ENCODE peak calls at places on chromosomes 4 and X, in nine cellular contexts. One of them, this sample, is unnamed.

GRCh38 chr4:95215991-95216605 is 332.7 kb downstream of the UNC5C start:
- ATAC-seq in CD8-positive, alpha-beta T cell: no peak
- ATAC-seq in GM23338: no peak
- ATAC-seq in sciatic nerve: peak
- ATAC-seq in activated T-cell treated with anti-CD3 and anti-CD28 coated beads, Interleukin-2, amount 50 U/mL, for 72 hours: no peak
- ATAC-seq in aorta: no peak
- ATAC-seq in stimulated activated memory B cell treated with anti-CD40 and anti-IgM and Interleukin-4, amounts not matched to agents 10 μg/mL and 1 μg/mL and 100 μg/mL, for 72 hours: no peak
- ATAC-seq in stimulated activated naive CD8-positive, alpha-beta T cell treated with anti-CD3 and anti-CD28 coated beads, Interleukin-15, Interleukin-2, amounts not matched to agents 100 U/mL and 50 U/mL, for 24 hours: no peak
- ATAC-seq in HCT116: no peak
- ATAC-seq in this sample: no peak

GRCh38 chr4:145805490-145805889 is 125.5 kb downstream of the C4orf51 start:
- ATAC-seq in CD8-positive, alpha-beta T cell: no peak
- ATAC-seq in GM23338: peak
- ATAC-seq in sciatic nerve: no peak
- ATAC-seq in activated T-cell treated with anti-CD3 and anti-CD28 coated beads, Interleukin-2, amount 50 U/mL, for 72 hours: no peak
- ATAC-seq in aorta: no peak
- ATAC-seq in stimulated activated memory B cell treated with anti-CD40 and anti-IgM and Interleukin-4, amounts not matched to agents 10 μg/mL and 1 μg/mL and 100 μg/mL, for 72 hours: no peak
- ATAC-seq in stimulated activated naive CD8-positive, alpha-beta T cell treated with anti-CD3 and anti-CD28 coated beads, Interleukin-15, Interleukin-2, amounts not matched to agents 100 U/mL and 50 U/mL, for 24 hours: no peak
- ATAC-seq in HCT116: no peak
- ATAC-seq in this sample: no peak

GRCh38 chrX:12657881-12658280 is 133.3 kb upstream of the PRPS2 start:
- ATAC-seq in CD8-positive, alpha-beta T cell: no peak
- ATAC-seq in GM23338: no peak
- ATAC-seq in sciatic nerve: no peak
- ATAC-seq in activated T-cell treated with anti-CD3 and anti-CD28 coated beads, Interleukin-2, amount 50 U/mL, for 72 hours: peak
- ATAC-seq in aorta: no peak
- ATAC-seq in stimulated activated memory B cell treated with anti-CD40 and anti-IgM and Interleukin-4, amounts not matched to agents 10 μg/mL and 1 μg/mL and 100 μg/mL, for 72 hours: peak
- ATAC-seq in stimulated activated naive CD8-positive, alpha-beta T cell treated with anti-CD3 and anti-CD28 coated beads, Interleukin-15, Interleukin-2, amounts not matched to agents 100 U/mL and 50 U/mL, for 24 hours: peak
- ATAC-seq in HCT116: no peak
- ATAC-seq in this sample: peak

GRCh38 chr4:94284889-94285288 is 57.7 kb downstream of the HPGDS start:
- ATAC-seq in CD8-positive, alpha-beta T cell: no peak
- ATAC-seq in GM23338: no peak
- ATAC-seq in sciatic nerve: no peak
- ATAC-seq in activated T-cell treated with anti-CD3 and anti-CD28 coated beads, Interleukin-2, amount 50 U/mL, for 72 hours: no peak
- ATAC-seq in aorta: no peak
- ATAC-seq in stimulated activated memory B cell treated with anti-CD40 and anti-IgM and Interleukin-4, amounts not matched to agents 10 μg/mL and 1 μg/mL and 100 μg/mL, for 72 hours: no peak
- ATAC-seq in stimulated activated naive CD8-positive, alpha-beta T cell treated with anti-CD3 and anti-CD28 coated beads, Interleukin-15, Interleukin-2, amounts not matched to agents 100 U/mL and 50 U/mL, for 24 hours: no peak
- ATAC-seq in HCT116: no peak
- ATAC-seq in this sample: peak

GRCh38 chr4:24236532-24236931 is 346.7 kb upstream of the PPARGC1A start:
- ATAC-seq in CD8-positive, alpha-beta T cell: no peak
- ATAC-seq in GM23338: no peak
- ATAC-seq in sciatic nerve: no peak
- ATAC-seq in activated T-cell treated with anti-CD3 and anti-CD28 coated beads, Interleukin-2, amount 50 U/mL, for 72 hours: no peak
- ATAC-seq in aorta: no peak
- ATAC-seq in stimulated activated memory B cell treated with anti-CD40 and anti-IgM and Interleukin-4, amounts not matched to agents 10 μg/mL and 1 μg/mL and 100 μg/mL, for 72 hours: no peak
- ATAC-seq in stimulated activated naive CD8-positive, alpha-beta T cell treated with anti-CD3 and anti-CD28 coated beads, Interleukin-15, Interleukin-2, amounts not matched to agents 100 U/mL and 50 U/mL, for 24 hours: no peak
- ATAC-seq in HCT116: no peak
- ATAC-seq in this sample: no peak

GRCh38 chr4:102552781-102553180 is 51.6 kb downstream of the NFKB1 start:
- ATAC-seq in CD8-positive, alpha-beta T cell: peak
- ATAC-seq in GM23338: no peak
- ATAC-seq in sciatic nerve: no peak
- ATAC-seq in activated T-cell treated with anti-CD3 and anti-CD28 coated beads, Interleukin-2, amount 50 U/mL, for 72 hours: no peak
- ATAC-seq in aorta: no peak
- ATAC-seq in stimulated activated memory B cell treated with anti-CD40 and anti-IgM and Interleukin-4, amounts not matched to agents 10 μg/mL and 1 μg/mL and 100 μg/mL, for 72 hours: no peak
- ATAC-seq in stimulated activated naive CD8-positive, alpha-beta T cell treated with anti-CD3 and anti-CD28 coated beads, Interleukin-15, Interleukin-2, amounts not matched to agents 100 U/mL and 50 U/mL, for 24 hours: peak
- ATAC-seq in HCT116: no peak
- ATAC-seq in this sample: peak

GRCh38 chrX:7110821-7111276 is 36.7 kb upstream of the STS start:
- ATAC-seq in CD8-positive, alpha-beta T cell: no peak
- ATAC-seq in GM23338: no peak
- ATAC-seq in sciatic nerve: no peak
- ATAC-seq in activated T-cell treated with anti-CD3 and anti-CD28 coated beads, Interleukin-2, amount 50 U/mL, for 72 hours: no peak
- ATAC-seq in aorta: no peak
- ATAC-seq in stimulated activated memory B cell treated with anti-CD40 and anti-IgM and Interleukin-4, amounts not matched to agents 10 μg/mL and 1 μg/mL and 100 μg/mL, for 72 hours: peak
- ATAC-seq in stimulated activated naive CD8-positive, alpha-beta T cell treated with anti-CD3 and anti-CD28 coated beads, Interleukin-15, Interleukin-2, amounts not matched to agents 100 U/mL and 50 U/mL, for 24 hours: no peak
- ATAC-seq in HCT116: no peak
- ATAC-seq in this sample: peak

GRCh38 chr4:123244233-123244632 is 152.4 kb upstream of the SPRY1 start:
- ATAC-seq in CD8-positive, alpha-beta T cell: no peak
- ATAC-seq in GM23338: peak
- ATAC-seq in sciatic nerve: peak
- ATAC-seq in activated T-cell treated with anti-CD3 and anti-CD28 coated beads, Interleukin-2, amount 50 U/mL, for 72 hours: no peak
- ATAC-seq in aorta: peak
- ATAC-seq in stimulated activated memory B cell treated with anti-CD40 and anti-IgM and Interleukin-4, amounts not matched to agents 10 μg/mL and 1 μg/mL and 100 μg/mL, for 72 hours: peak
- ATAC-seq in stimulated activated naive CD8-positive, alpha-beta T cell treated with anti-CD3 and anti-CD28 coated beads, Interleukin-15, Interleukin-2, amounts not matched to agents 100 U/mL and 50 U/mL, for 24 hours: no peak
- ATAC-seq in HCT116: no peak
- ATAC-seq in this sample: no peak

GRCh38 chr4:174479140-174479539 is 43.1 kb downstream of the HPGD start:
- ATAC-seq in CD8-positive, alpha-beta T cell: no peak
- ATAC-seq in GM23338: no peak
- ATAC-seq in sciatic nerve: no peak
- ATAC-seq in activated T-cell treated with anti-CD3 and anti-CD28 coated beads, Interleukin-2, amount 50 U/mL, for 72 hours: no peak
- ATAC-seq in aorta: no peak
- ATAC-seq in stimulated activated memory B cell treated with anti-CD40 and anti-IgM and Interleukin-4, amounts not matched to agents 10 μg/mL and 1 μg/mL and 100 μg/mL, for 72 hours: no peak
- ATAC-seq in stimulated activated naive CD8-positive, alpha-beta T cell treated with anti-CD3 and anti-CD28 coated beads, Interleukin-15, Interleukin-2, amounts not matched to agents 100 U/mL and 50 U/mL, for 24 hours: no peak
- ATAC-seq in HCT116: no peak
- ATAC-seq in this sample: no peak

GRCh38 chr4:84597450-84597849 is 14.5 kb downstream of the CDS1 start:
- ATAC-seq in CD8-positive, alpha-beta T cell: no peak
- ATAC-seq in GM23338: no peak
- ATAC-seq in sciatic nerve: no peak
- ATAC-seq in activated T-cell treated with anti-CD3 and anti-CD28 coated beads, Interleukin-2, amount 50 U/mL, for 72 hours: peak
- ATAC-seq in aorta: no peak
- ATAC-seq in stimulated activated memory B cell treated with anti-CD40 and anti-IgM and Interleukin-4, amounts not matched to agents 10 μg/mL and 1 μg/mL and 100 μg/mL, for 72 hours: no peak
- ATAC-seq in stimulated activated naive CD8-positive, alpha-beta T cell treated with anti-CD3 and anti-CD28 coated beads, Interleukin-15, Interleukin-2, amounts not matched to agents 100 U/mL and 50 U/mL, for 24 hours: no peak
- ATAC-seq in HCT116: peak
- ATAC-seq in this sample: no peak

GRCh38 chr4:185003596-185004351 is 14.5 kb upstream of the HELT start:
- ATAC-seq in CD8-positive, alpha-beta T cell: no peak
- ATAC-seq in GM23338: no peak
- ATAC-seq in sciatic nerve: no peak
- ATAC-seq in activated T-cell treated with anti-CD3 and anti-CD28 coated beads, Interleukin-2, amount 50 U/mL, for 72 hours: no peak
- ATAC-seq in aorta: no peak
- ATAC-seq in stimulated activated memory B cell treated with anti-CD40 and anti-IgM and Interleukin-4, amounts not matched to agents 10 μg/mL and 1 μg/mL and 100 μg/mL, for 72 hours: no peak
- ATAC-seq in stimulated activated naive CD8-positive, alpha-beta T cell treated with anti-CD3 and anti-CD28 coated beads, Interleukin-15, Interleukin-2, amounts not matched to agents 100 U/mL and 50 U/mL, for 24 hours: no peak
- ATAC-seq in HCT116: no peak
- ATAC-seq in this sample: no peak

GRCh38 chr4:123417813-123418212 is 21.2 kb downstream of the SPRY1 start:
- ATAC-seq in CD8-positive, alpha-beta T cell: no peak
- ATAC-seq in GM23338: peak
- ATAC-seq in sciatic nerve: peak
- ATAC-seq in activated T-cell treated with anti-CD3 and anti-CD28 coated beads, Interleukin-2, amount 50 U/mL, for 72 hours: no peak
- ATAC-seq in aorta: no peak
- ATAC-seq in stimulated activated memory B cell treated with anti-CD40 and anti-IgM and Interleukin-4, amounts not matched to agents 10 μg/mL and 1 μg/mL and 100 μg/mL, for 72 hours: no peak
- ATAC-seq in stimulated activated naive CD8-positive, alpha-beta T cell treated with anti-CD3 and anti-CD28 coated beads, Interleukin-15, Interleukin-2, amounts not matched to agents 100 U/mL and 50 U/mL, for 24 hours: no peak
- ATAC-seq in HCT116: no peak
- ATAC-seq in this sample: no peak

GRCh38 chr4:10099521-10100325 is 16.9 kb downstream of the WDR1 start:
- ATAC-seq in CD8-positive, alpha-beta T cell: peak
- ATAC-seq in GM23338: no peak
- ATAC-seq in sciatic nerve: no peak
- ATAC-seq in activated T-cell treated with anti-CD3 and anti-CD28 coated beads, Interleukin-2, amount 50 U/mL, for 72 hours: no peak
- ATAC-seq in aorta: no peak
- ATAC-seq in stimulated activated memory B cell treated with anti-CD40 and anti-IgM and Interleukin-4, amounts not matched to agents 10 μg/mL and 1 μg/mL and 100 μg/mL, for 72 hours: no peak
- ATAC-seq in stimulated activated naive CD8-positive, alpha-beta T cell treated with anti-CD3 and anti-CD28 coated beads, Interleukin-15, Interleukin-2, amounts not matched to agents 100 U/mL and 50 U/mL, for 24 hours: no peak
- ATAC-seq in HCT116: no peak
- ATAC-seq in this sample: no peak

GRCh38 chr4:150283689-150284088 is 205.4 kb downstream of the DCLK2 start:
- ATAC-seq in CD8-positive, alpha-beta T cell: no peak
- ATAC-seq in GM23338: no peak
- ATAC-seq in sciatic nerve: no peak
- ATAC-seq in activated T-cell treated with anti-CD3 and anti-CD28 coated beads, Interleukin-2, amount 50 U/mL, for 72 hours: no peak
- ATAC-seq in aorta: no peak
- ATAC-seq in stimulated activated memory B cell treated with anti-CD40 and anti-IgM and Interleukin-4, amounts not matched to agents 10 μg/mL and 1 μg/mL and 100 μg/mL, for 72 hours: no peak
- ATAC-seq in stimulated activated naive CD8-positive, alpha-beta T cell treated with anti-CD3 and anti-CD28 coated beads, Interleukin-15, Interleukin-2, amounts not matched to agents 100 U/mL and 50 U/mL, for 24 hours: no peak
- ATAC-seq in HCT116: no peak
- ATAC-seq in this sample: no peak

GRCh38 chr4:1846580-1846979 is 9.4 kb downstream of the LETM1 start:
- ATAC-seq in CD8-positive, alpha-beta T cell: no peak
- ATAC-seq in GM23338: no peak
- ATAC-seq in sciatic nerve: no peak
- ATAC-seq in activated T-cell treated with anti-CD3 and anti-CD28 coated beads, Interleukin-2, amount 50 U/mL, for 72 hours: no peak
- ATAC-seq in aorta: no peak
- ATAC-seq in stimulated activated memory B cell treated with anti-CD40 and anti-IgM and Interleukin-4, amounts not matched to agents 10 μg/mL and 1 μg/mL and 100 μg/mL, for 72 hours: no peak
- ATAC-seq in stimulated activated naive CD8-positive, alpha-beta T cell treated with anti-CD3 and anti-CD28 coated beads, Interleukin-15, Interleukin-2, amounts not matched to agents 100 U/mL and 50 U/mL, for 24 hours: no peak
- ATAC-seq in HCT116: no peak
- ATAC-seq in this sample: no peak

GRCh38 chr4:168694669-168695068 is 197.8 kb downstream of the PALLD start:
- ATAC-seq in CD8-positive, alpha-beta T cell: no peak
- ATAC-seq in GM23338: no peak
- ATAC-seq in sciatic nerve: no peak
- ATAC-seq in activated T-cell treated with anti-CD3 and anti-CD28 coated beads, Interleukin-2, amount 50 U/mL, for 72 hours: no peak
- ATAC-seq in aorta: no peak
- ATAC-seq in stimulated activated memory B cell treated with anti-CD40 and anti-IgM and Interleukin-4, amounts not matched to agents 10 μg/mL and 1 μg/mL and 100 μg/mL, for 72 hours: no peak
- ATAC-seq in stimulated activated naive CD8-positive, alpha-beta T cell treated with anti-CD3 and anti-CD28 coated beads, Interleukin-15, Interleukin-2, amounts not matched to agents 100 U/mL and 50 U/mL, for 24 hours: no peak
- ATAC-seq in HCT116: no peak
- ATAC-seq in this sample: no peak

GRCh38 chr4:186726150-186726439 is 2.4 kb upstream of the FAT1 start:
- ATAC-seq in CD8-positive, alpha-beta T cell: no peak
- ATAC-seq in GM23338: no peak
- ATAC-seq in sciatic nerve: peak
- ATAC-seq in activated T-cell treated with anti-CD3 and anti-CD28 coated beads, Interleukin-2, amount 50 U/mL, for 72 hours: peak
- ATAC-seq in aorta: peak
- ATAC-seq in stimulated activated memory B cell treated with anti-CD40 and anti-IgM and Interleukin-4, amounts not matched to agents 10 μg/mL and 1 μg/mL and 100 μg/mL, for 72 hours: no peak
- ATAC-seq in stimulated activated naive CD8-positive, alpha-beta T cell treated with anti-CD3 and anti-CD28 coated beads, Interleukin-15, Interleukin-2, amounts not matched to agents 100 U/mL and 50 U/mL, for 24 hours: no peak
- ATAC-seq in HCT116: peak
- ATAC-seq in this sample: no peak

GRCh38 chrX:40094041-40094899 is 3.5 kb downstream of the BCOR start:
- ATAC-seq in CD8-positive, alpha-beta T cell: no peak
- ATAC-seq in GM23338: peak
- ATAC-seq in sciatic nerve: peak
- ATAC-seq in activated T-cell treated with anti-CD3 and anti-CD28 coated beads, Interleukin-2, amount 50 U/mL, for 72 hours: no peak
- ATAC-seq in aorta: no peak
- ATAC-seq in stimulated activated memory B cell treated with anti-CD40 and anti-IgM and Interleukin-4, amounts not matched to agents 10 μg/mL and 1 μg/mL and 100 μg/mL, for 72 hours: no peak
- ATAC-seq in stimulated activated naive CD8-positive, alpha-beta T cell treated with anti-CD3 and anti-CD28 coated beads, Interleukin-15, Interleukin-2, amounts not matched to agents 100 U/mL and 50 U/mL, for 24 hours: no peak
- ATAC-seq in HCT116: no peak
- ATAC-seq in this sample: no peak

GRCh38 chr4:36244257-36245084 is at the start of gene ARAP2:
- ATAC-seq in CD8-positive, alpha-beta T cell: peak
- ATAC-seq in GM23338: peak
- ATAC-seq in sciatic nerve: peak
- ATAC-seq in activated T-cell treated with anti-CD3 and anti-CD28 coated beads, Interleukin-2, amount 50 U/mL, for 72 hours: peak
- ATAC-seq in aorta: peak
- ATAC-seq in stimulated activated memory B cell treated with anti-CD40 and anti-IgM and Interleukin-4, amounts not matched to agents 10 μg/mL and 1 μg/mL and 100 μg/mL, for 72 hours: peak
- ATAC-seq in stimulated activated naive CD8-positive, alpha-beta T cell treated with anti-CD3 and anti-CD28 coated beads, Interleukin-15, Interleukin-2, amounts not matched to agents 100 U/mL and 50 U/mL, for 24 hours: peak
- ATAC-seq in HCT116: peak
- ATAC-seq in this sample: peak

GRCh38 chrX:2658585-2659292 is 32.4 kb upstream of the CD99 start:
- ATAC-seq in CD8-positive, alpha-beta T cell: no peak
- ATAC-seq in GM23338: no peak
- ATAC-seq in sciatic nerve: no peak
- ATAC-seq in activated T-cell treated with anti-CD3 and anti-CD28 coated beads, Interleukin-2, amount 50 U/mL, for 72 hours: no peak
- ATAC-seq in aorta: no peak
- ATAC-seq in stimulated activated memory B cell treated with anti-CD40 and anti-IgM and Interleukin-4, amounts not matched to agents 10 μg/mL and 1 μg/mL and 100 μg/mL, for 72 hours: no peak
- ATAC-seq in stimulated activated naive CD8-positive, alpha-beta T cell treated with anti-CD3 and anti-CD28 coated beads, Interleukin-15, Interleukin-2, amounts not matched to agents 100 U/mL and 50 U/mL, for 24 hours: no peak
- ATAC-seq in HCT116: no peak
- ATAC-seq in this sample: no peak

GRCh38 chrX:106980952-106981626 is 18.9 kb downstream of the MORC4 start:
- ATAC-seq in CD8-positive, alpha-beta T cell: no peak
- ATAC-seq in GM23338: no peak
- ATAC-seq in sciatic nerve: no peak
- ATAC-seq in activated T-cell treated with anti-CD3 and anti-CD28 coated beads, Interleukin-2, amount 50 U/mL, for 72 hours: no peak
- ATAC-seq in aorta: no peak
- ATAC-seq in stimulated activated memory B cell treated with anti-CD40 and anti-IgM and Interleukin-4, amounts not matched to agents 10 μg/mL and 1 μg/mL and 100 μg/mL, for 72 hours: no peak
- ATAC-seq in stimulated activated naive CD8-positive, alpha-beta T cell treated with anti-CD3 and anti-CD28 coated beads, Interleukin-15, Interleukin-2, amounts not matched to agents 100 U/mL and 50 U/mL, for 24 hours: no peak
- ATAC-seq in HCT116: no peak
- ATAC-seq in this sample: no peak

GRCh38 chr4:139922625-139923024 is 231.4 kb downstream of the MAML3 start:
- ATAC-seq in CD8-positive, alpha-beta T cell: no peak
- ATAC-seq in GM23338: peak
- ATAC-seq in sciatic nerve: no peak
- ATAC-seq in activated T-cell treated with anti-CD3 and anti-CD28 coated beads, Interleukin-2, amount 50 U/mL, for 72 hours: no peak
- ATAC-seq in aorta: no peak
- ATAC-seq in stimulated activated memory B cell treated with anti-CD40 and anti-IgM and Interleukin-4, amounts not matched to agents 10 μg/mL and 1 μg/mL and 100 μg/mL, for 72 hours: no peak
- ATAC-seq in stimulated activated naive CD8-positive, alpha-beta T cell treated with anti-CD3 and anti-CD28 coated beads, Interleukin-15, Interleukin-2, amounts not matched to agents 100 U/mL and 50 U/mL, for 24 hours: no peak
- ATAC-seq in HCT116: no peak
- ATAC-seq in this sample: no peak

GRCh38 chr4:173489514-173489913 is 40.5 kb downstream of the HAND2 start:
- ATAC-seq in CD8-positive, alpha-beta T cell: no peak
- ATAC-seq in GM23338: no peak
- ATAC-seq in sciatic nerve: no peak
- ATAC-seq in activated T-cell treated with anti-CD3 and anti-CD28 coated beads, Interleukin-2, amount 50 U/mL, for 72 hours: no peak
- ATAC-seq in aorta: no peak
- ATAC-seq in stimulated activated memory B cell treated with anti-CD40 and anti-IgM and Interleukin-4, amounts not matched to agents 10 μg/mL and 1 μg/mL and 100 μg/mL, for 72 hours: no peak
- ATAC-seq in stimulated activated naive CD8-positive, alpha-beta T cell treated with anti-CD3 and anti-CD28 coated beads, Interleukin-15, Interleukin-2, amounts not matched to agents 100 U/mL and 50 U/mL, for 24 hours: no peak
- ATAC-seq in HCT116: no peak
- ATAC-seq in this sample: no peak

GRCh38 chrX:44975666-44976263 is 102.8 kb downstream of the KDM6A start:
- ATAC-seq in CD8-positive, alpha-beta T cell: no peak
- ATAC-seq in GM23338: no peak
- ATAC-seq in sciatic nerve: no peak
- ATAC-seq in activated T-cell treated with anti-CD3 and anti-CD28 coated beads, Interleukin-2, amount 50 U/mL, for 72 hours: no peak
- ATAC-seq in aorta: no peak
- ATAC-seq in stimulated activated memory B cell treated with anti-CD40 and anti-IgM and Interleukin-4, amounts not matched to agents 10 μg/mL and 1 μg/mL and 100 μg/mL, for 72 hours: no peak
- ATAC-seq in stimulated activated naive CD8-positive, alpha-beta T cell treated with anti-CD3 and anti-CD28 coated beads, Interleukin-15, Interleukin-2, amounts not matched to agents 100 U/mL and 50 U/mL, for 24 hours: no peak
- ATAC-seq in HCT116: no peak
- ATAC-seq in this sample: no peak

GRCh38 chr4:105569851-105570207 is 17.4 kb downstream of the ARHGEF38 start:
- ATAC-seq in CD8-positive, alpha-beta T cell: no peak
- ATAC-seq in GM23338: no peak
- ATAC-seq in sciatic nerve: no peak
- ATAC-seq in activated T-cell treated with anti-CD3 and anti-CD28 coated beads, Interleukin-2, amount 50 U/mL, for 72 hours: no peak
- ATAC-seq in aorta: no peak
- ATAC-seq in stimulated activated memory B cell treated with anti-CD40 and anti-IgM and Interleukin-4, amounts not matched to agents 10 μg/mL and 1 μg/mL and 100 μg/mL, for 72 hours: no peak
- ATAC-seq in stimulated activated naive CD8-positive, alpha-beta T cell treated with anti-CD3 and anti-CD28 coated beads, Interleukin-15, Interleukin-2, amounts not matched to agents 100 U/mL and 50 U/mL, for 24 hours: no peak
- ATAC-seq in HCT116: no peak
- ATAC-seq in this sample: no peak

GRCh38 chr4:126468144-126468543 is 1153.4 kb downstream of the FAT4 start:
- ATAC-seq in CD8-positive, alpha-beta T cell: no peak
- ATAC-seq in GM23338: no peak
- ATAC-seq in sciatic nerve: no peak
- ATAC-seq in activated T-cell treated with anti-CD3 and anti-CD28 coated beads, Interleukin-2, amount 50 U/mL, for 72 hours: no peak
- ATAC-seq in aorta: no peak
- ATAC-seq in stimulated activated memory B cell treated with anti-CD40 and anti-IgM and Interleukin-4, amounts not matched to agents 10 μg/mL and 1 μg/mL and 100 μg/mL, for 72 hours: no peak
- ATAC-seq in stimulated activated naive CD8-positive, alpha-beta T cell treated with anti-CD3 and anti-CD28 coated beads, Interleukin-15, Interleukin-2, amounts not matched to agents 100 U/mL and 50 U/mL, for 24 hours: no peak
- ATAC-seq in HCT116: no peak
- ATAC-seq in this sample: no peak

GRCh38 chr4:138111462-138112000 is 130.6 kb downstream of the SLC7A11 start:
- ATAC-seq in CD8-positive, alpha-beta T cell: no peak
- ATAC-seq in GM23338: peak
- ATAC-seq in sciatic nerve: no peak
- ATAC-seq in activated T-cell treated with anti-CD3 and anti-CD28 coated beads, Interleukin-2, amount 50 U/mL, for 72 hours: no peak
- ATAC-seq in aorta: no peak
- ATAC-seq in stimulated activated memory B cell treated with anti-CD40 and anti-IgM and Interleukin-4, amounts not matched to agents 10 μg/mL and 1 μg/mL and 100 μg/mL, for 72 hours: no peak
- ATAC-seq in stimulated activated naive CD8-positive, alpha-beta T cell treated with anti-CD3 and anti-CD28 coated beads, Interleukin-15, Interleukin-2, amounts not matched to agents 100 U/mL and 50 U/mL, for 24 hours: no peak
- ATAC-seq in HCT116: peak
- ATAC-seq in this sample: no peak

GRCh38 chrX:132539611-132540010 is 50.8 kb upstream of the MBNL3 start:
- ATAC-seq in CD8-positive, alpha-beta T cell: no peak
- ATAC-seq in GM23338: no peak
- ATAC-seq in sciatic nerve: no peak
- ATAC-seq in activated T-cell treated with anti-CD3 and anti-CD28 coated beads, Interleukin-2, amount 50 U/mL, for 72 hours: no peak
- ATAC-seq in aorta: no peak
- ATAC-seq in stimulated activated memory B cell treated with anti-CD40 and anti-IgM and Interleukin-4, amounts not matched to agents 10 μg/mL and 1 μg/mL and 100 μg/mL, for 72 hours: no peak
- ATAC-seq in stimulated activated naive CD8-positive, alpha-beta T cell treated with anti-CD3 and anti-CD28 coated beads, Interleukin-15, Interleukin-2, amounts not matched to agents 100 U/mL and 50 U/mL, for 24 hours: no peak
- ATAC-seq in HCT116: no peak
- ATAC-seq in this sample: no peak

GRCh38 chrX:68671221-68671620 is 23.8 kb downstream of the STARD8 start:
- ATAC-seq in CD8-positive, alpha-beta T cell: no peak
- ATAC-seq in GM23338: no peak
- ATAC-seq in sciatic nerve: no peak
- ATAC-seq in activated T-cell treated with anti-CD3 and anti-CD28 coated beads, Interleukin-2, amount 50 U/mL, for 72 hours: no peak
- ATAC-seq in aorta: no peak
- ATAC-seq in stimulated activated memory B cell treated with anti-CD40 and anti-IgM and Interleukin-4, amounts not matched to agents 10 μg/mL and 1 μg/mL and 100 μg/mL, for 72 hours: no peak
- ATAC-seq in stimulated activated naive CD8-positive, alpha-beta T cell treated with anti-CD3 and anti-CD28 coated beads, Interleukin-15, Interleukin-2, amounts not matched to agents 100 U/mL and 50 U/mL, for 24 hours: no peak
- ATAC-seq in HCT116: no peak
- ATAC-seq in this sample: no peak

GRCh38 chr4:2501034-2501594 is 32.2 kb downstream of the RNF4 start:
- ATAC-seq in CD8-positive, alpha-beta T cell: peak
- ATAC-seq in GM23338: no peak
- ATAC-seq in sciatic nerve: no peak
- ATAC-seq in activated T-cell treated with anti-CD3 and anti-CD28 coated beads, Interleukin-2, amount 50 U/mL, for 72 hours: no peak
- ATAC-seq in aorta: no peak
- ATAC-seq in stimulated activated memory B cell treated with anti-CD40 and anti-IgM and Interleukin-4, amounts not matched to agents 10 μg/mL and 1 μg/mL and 100 μg/mL, for 72 hours: no peak
- ATAC-seq in stimulated activated naive CD8-positive, alpha-beta T cell treated with anti-CD3 and anti-CD28 coated beads, Interleukin-15, Interleukin-2, amounts not matched to agents 100 U/mL and 50 U/mL, for 24 hours: peak
- ATAC-seq in HCT116: no peak
- ATAC-seq in this sample: no peak

GRCh38 chr4:88489100-88489761 is 32.3 kb downstream of the HERC5 start:
- ATAC-seq in CD8-positive, alpha-beta T cell: no peak
- ATAC-seq in GM23338: no peak
- ATAC-seq in sciatic nerve: no peak
- ATAC-seq in activated T-cell treated with anti-CD3 and anti-CD28 coated beads, Interleukin-2, amount 50 U/mL, for 72 hours: peak
- ATAC-seq in aorta: no peak
- ATAC-seq in stimulated activated memory B cell treated with anti-CD40 and anti-IgM and Interleukin-4, amounts not matched to agents 10 μg/mL and 1 μg/mL and 100 μg/mL, for 72 hours: no peak
- ATAC-seq in stimulated activated naive CD8-positive, alpha-beta T cell treated with anti-CD3 and anti-CD28 coated beads, Interleukin-15, Interleukin-2, amounts not matched to agents 100 U/mL and 50 U/mL, for 24 hours: no peak
- ATAC-seq in HCT116: no peak
- ATAC-seq in this sample: peak